ENCODE peak calls at places on chromosomes 16 and 17, in seven cellular contexts. One of them, this sample, is unnamed.

GRCh38 chr17:41666708-41667279 is 21.9 kb upstream of the EIF1 start:
- DNase-seq in GM10248: peak; percentile 86
- DNase-seq in AG08395: peak; percentile 86
- DNase-seq in fibroblast of the aortic adventitia: peak; percentile 69
- DNase-seq in C1 segment of cervical spinal cord: peak; percentile 63
- DNase-seq in stimulated activated CD4-positive, alpha-beta T cell treated with anti-CD3 and anti-CD28 coated beads, TNF-alpha, amount 100 ng/mL, for 48 hours: peak; percentile 81
- DNase-seq in NCI-H146: peak; percentile 82
- DNase-seq in this sample: peak; percentile 63

GRCh38 chr17:6365187-6365943 is 69.6 kb downstream of the AIPL1 start:
- DNase-seq in C1 segment of cervical spinal cord: no peak
- DNase-seq in fibroblast of the aortic adventitia: peak; percentile 5
- DNase-seq in stimulated activated CD4-positive, alpha-beta T cell treated with anti-CD3 and anti-CD28 coated beads, TNF-alpha, amount 100 ng/mL, for 48 hours: no peak
- DNase-seq in GM10248: no peak
- DNase-seq in NCI-H146: no peak
- DNase-seq in AG08395: peak; percentile 6
- DNase-seq in this sample: peak; percentile 89

GRCh38 chr16:19831678-19832077 is 53.0 kb downstream of the GPRC5B start:
- DNase-seq in GM10248: no peak
- DNase-seq in fibroblast of the aortic adventitia: peak; percentile 65
- DNase-seq in stimulated activated CD4-positive, alpha-beta T cell treated with anti-CD3 and anti-CD28 coated beads, TNF-alpha, amount 100 ng/mL, for 48 hours: no peak
- DNase-seq in NCI-H146: no peak
- DNase-seq in C1 segment of cervical spinal cord: no peak
- DNase-seq in AG08395: peak; percentile 84
- DNase-seq in this sample: peak; percentile 78

GRCh38 chr16:88119881-88120280 is 168.6 kb downstream of the BANP start:
- DNase-seq in AG08395: no peak
- DNase-seq in C1 segment of cervical spinal cord: no peak
- DNase-seq in GM10248: no peak
- DNase-seq in stimulated activated CD4-positive, alpha-beta T cell treated with anti-CD3 and anti-CD28 coated beads, TNF-alpha, amount 100 ng/mL, for 48 hours: no peak
- DNase-seq in fibroblast of the aortic adventitia: no peak
- DNase-seq in NCI-H146: no peak
- DNase-seq in this sample: no peak

GRCh38 chr17:42421479-42422332 is 1.4 kb downstream of the CAVIN1 start:
- DNase-seq in AG08395: peak; percentile 73
- DNase-seq in NCI-H146: no peak
- DNase-seq in GM10248: no peak
- DNase-seq in fibroblast of the aortic adventitia: peak; percentile 72
- DNase-seq in C1 segment of cervical spinal cord: peak; percentile 22
- DNase-seq in stimulated activated CD4-positive, alpha-beta T cell treated with anti-CD3 and anti-CD28 coated beads, TNF-alpha, amount 100 ng/mL, for 48 hours: no peak
- DNase-seq in this sample: peak; percentile 84

GRCh38 chr16:88779406-88780099 is 5.5 kb downstream of the PIEZO1 start:
- DNase-seq in fibroblast of the aortic adventitia: peak; percentile 35
- DNase-seq in AG08395: no peak
- DNase-seq in stimulated activated CD4-positive, alpha-beta T cell treated with anti-CD3 and anti-CD28 coated beads, TNF-alpha, amount 100 ng/mL, for 48 hours: no peak
- DNase-seq in NCI-H146: no peak
- DNase-seq in C1 segment of cervical spinal cord: no peak
- DNase-seq in GM10248: no peak
- DNase-seq in this sample: no peak

GRCh38 chr17:62807812-62808575 is at the start of gene MARCHF10:
- DNase-seq in GM10248: peak; percentile 69
- DNase-seq in AG08395: no peak
- DNase-seq in stimulated activated CD4-positive, alpha-beta T cell treated with anti-CD3 and anti-CD28 coated beads, TNF-alpha, amount 100 ng/mL, for 48 hours: no peak
- DNase-seq in C1 segment of cervical spinal cord: no peak
- DNase-seq in fibroblast of the aortic adventitia: no peak
- DNase-seq in NCI-H146: peak; percentile 84
- DNase-seq in this sample: no peak

GRCh38 chr17:14580494-14580893 is 279.6 kb downstream of the HS3ST3B1 start:
- DNase-seq in C1 segment of cervical spinal cord: no peak
- DNase-seq in stimulated activated CD4-positive, alpha-beta T cell treated with anti-CD3 and anti-CD28 coated beads, TNF-alpha, amount 100 ng/mL, for 48 hours: no peak
- DNase-seq in AG08395: no peak
- DNase-seq in fibroblast of the aortic adventitia: no peak
- DNase-seq in NCI-H146: no peak
- DNase-seq in GM10248: no peak
- DNase-seq in this sample: no peak

GRCh38 chr16:24999088-24999670 is 16.0 kb downstream of the ARHGAP17 start:
- DNase-seq in C1 segment of cervical spinal cord: no peak
- DNase-seq in NCI-H146: no peak
- DNase-seq in fibroblast of the aortic adventitia: no peak
- DNase-seq in GM10248: no peak
- DNase-seq in stimulated activated CD4-positive, alpha-beta T cell treated with anti-CD3 and anti-CD28 coated beads, TNF-alpha, amount 100 ng/mL, for 48 hours: no peak
- DNase-seq in AG08395: no peak
- DNase-seq in this sample: no peak

GRCh38 chr17:17036520-17036998 is 5.7 kb upstream of the MPRIP start:
- DNase-seq in NCI-H146: no peak
- DNase-seq in GM10248: no peak
- DNase-seq in fibroblast of the aortic adventitia: no peak
- DNase-seq in AG08395: peak; percentile 32
- DNase-seq in C1 segment of cervical spinal cord: peak; percentile 14
- DNase-seq in stimulated activated CD4-positive, alpha-beta T cell treated with anti-CD3 and anti-CD28 coated beads, TNF-alpha, amount 100 ng/mL, for 48 hours: no peak
- DNase-seq in this sample: peak; percentile 55

GRCh38 chr16:14284930-14285541 is 213.9 kb downstream of the MRTFB start:
- DNase-seq in AG08395: no peak
- DNase-seq in NCI-H146: peak; percentile 75
- DNase-seq in fibroblast of the aortic adventitia: no peak
- DNase-seq in stimulated activated CD4-positive, alpha-beta T cell treated with anti-CD3 and anti-CD28 coated beads, TNF-alpha, amount 100 ng/mL, for 48 hours: no peak
- DNase-seq in GM10248: peak; percentile 40
- DNase-seq in C1 segment of cervical spinal cord: no peak
- DNase-seq in this sample: peak; percentile 67

GRCh38 chr17:39246274-39246673 is 20.5 kb upstream of the STAC2 start:
- DNase-seq in stimulated activated CD4-positive, alpha-beta T cell treated with anti-CD3 and anti-CD28 coated beads, TNF-alpha, amount 100 ng/mL, for 48 hours: no peak
- DNase-seq in C1 segment of cervical spinal cord: no peak
- DNase-seq in NCI-H146: no peak
- DNase-seq in fibroblast of the aortic adventitia: no peak
- DNase-seq in AG08395: no peak
- DNase-seq in GM10248: no peak
- DNase-seq in this sample: no peak

GRCh38 chr16:11964761-11965539 is at the start of gene TNFRSF17:
- DNase-seq in NCI-H146: no peak
- DNase-seq in GM10248: peak; percentile 71
- DNase-seq in C1 segment of cervical spinal cord: no peak
- DNase-seq in stimulated activated CD4-positive, alpha-beta T cell treated with anti-CD3 and anti-CD28 coated beads, TNF-alpha, amount 100 ng/mL, for 48 hours: no peak
- DNase-seq in AG08395: no peak
- DNase-seq in fibroblast of the aortic adventitia: no peak
- DNase-seq in this sample: no peak